ENCODE peak calls at places on chromosome 19, in five cellular contexts. G, O, I, R and T are unnamed samples.

GRCh38 chr19:56477429-56478338 is 539 bp upstream of the ZNF667 start:
- DNase-seq in G (peak), O (peak), I (peak), R (peak), T (peak)

GRCh38 chr19:38559428-38560401 is 58.0 kb downstream of the MAP4K1 start:
- DNase-seq in G (no peak), O (no peak), I (no peak), R (no peak), T (no peak)

GRCh38 chr19:32098953-32099352 is 246.5 kb upstream of the ZNF507 start:
- DNase-seq in G (no peak), O (no peak), I (no peak), R (no peak), T (no peak)

GRCh38 chr19:1725100-1726064 is 27.9 kb upstream of the ONECUT3 start:
- DNase-seq in G (no peak), O (no peak), I (peak), R (no peak), T (no peak)

GRCh38 chr19:50695251-50696064 is 24.1 kb downstream of the SHANK1 start:
- DNase-seq in G (no peak), O (no peak), I (no peak), R (no peak), T (no peak)

GRCh38 chr19:10294368-10294697 is 4.6 kb downstream of the ICAM5 start:
- DNase-seq in G (no peak), O (no peak), I (no peak), R (no peak), T (no peak)

GRCh38 chr19:12676384-12676792 is 5.3 kb downstream of the DHPS start:
- DNase-seq in G (peak), O (no peak), I (peak), R (no peak), T (no peak)

GRCh38 chr19:8592231-8593009 is 15.2 kb upstream of the MYO1F start:
- DNase-seq in G (peak), O (peak), I (peak), R (peak), T (peak)

GRCh38 chr19:48925240-48925843 is 8.2 kb upstream of the DHDH start:
- DNase-seq in G (peak), O (no peak), I (no peak), R (peak), T (peak)

GRCh38 chr19:29285878-29286277 is 72.9 kb upstream of the UQCRFS1 start:
- DNase-seq in G (no peak), O (no peak), I (no peak), R (no peak), T (no peak)

GRCh38 chr19:28949535-28949934 is 263.4 kb downstream of the UQCRFS1 start:
- DNase-seq in G (no peak), O (no peak), I (no peak), R (no peak), T (no peak)

GRCh38 chr19:4984448-4984990 is 15.6 kb downstream of the KDM4B start:
- DNase-seq in G (no peak), O (no peak), I (no peak), R (no peak), T (no peak)

GRCh38 chr19:5343848-5344247 is 3.2 kb upstream of the PTPRS start:
- DNase-seq in G (peak), O (no peak), I (no peak), R (no peak), T (peak)

GRCh38 chr19:32988724-32989123 is 16.7 kb downstream of the FAAP24 start:
- DNase-seq in G (no peak), O (no peak), I (no peak), R (no peak), T (no peak)

GRCh38 chr19:35195822-35196221 is 32.7 kb downstream of the FAM187B start:
- DNase-seq in G (no peak), O (no peak), I (no peak), R (no peak), T (peak)

GRCh38 chr19:36113895-36114762 is 546 bp downstream of the POLR2I start:
- DNase-seq in G (no peak), O (peak), I (peak), R (no peak), T (no peak)

GRCh38 chr19:40244596-40244995 is 18.1 kb upstream of the CCNP start:
- DNase-seq in G (no peak), O (no peak), I (no peak), R (no peak), T (no peak)

GRCh38 chr19:35458821-35459391 is 10.8 kb downstream of the FFAR2 start:
- DNase-seq in G (no peak), O (no peak), I (no peak), R (no peak), T (no peak)

GRCh38 chr19:2542341-2543069 is 66.6 kb downstream of the GADD45B start:
- DNase-seq in G (no peak), O (no peak), I (no peak), R (no peak), T (no peak)

GRCh38 chr19:4972509-4973230 is 3.8 kb downstream of the KDM4B start:
- DNase-seq in G (no peak), O (no peak), I (no peak), R (no peak), T (no peak)

GRCh38 chr19:737591-738093 is 13.3 kb upstream of the MISP start:
- DNase-seq in G (no peak), O (no peak), I (no peak), R (no peak), T (no peak)

GRCh38 chr19:47416667-47417033 is 2.7 kb downstream of the MEIS3 start:
- DNase-seq in G (no peak), O (no peak), I (no peak), R (no peak), T (no peak)

GRCh38 chr19:39167461-39168257 is 29.1 kb upstream of the NCCRP1 start:
- DNase-seq in G (no peak), O (no peak), I (no peak), R (no peak), T (no peak)

GRCh38 chr19:36006955-36007354 is 1.7 kb downstream of the SYNE4 start:
- DNase-seq in G (no peak), O (no peak), I (no peak), R (no peak), T (no peak)

GRCh38 chr19:12938536-12939291 is at the start of gene CALR:
- DNase-seq in G (no peak), O (no peak), I (no peak), R (no peak), T (no peak)

GRCh38 chr19:30783936-30784335 is 411.8 kb downstream of the ZNF536 start:
- DNase-seq in G (no peak), O (no peak), I (no peak), R (no peak), T (no peak)

GRCh38 chr19:4673726-4674125 is 3.6 kb upstream of the MYDGF start:
- DNase-seq in G (no peak), O (no peak), I (no peak), R (no peak), T (no peak)

GRCh38 chr19:39335168-39335567 is 675 bp downstream of the GMFG start:
- DNase-seq in G (no peak), O (no peak), I (no peak), R (no peak), T (no peak)

GRCh38 chr19:10690351-10690781 is 10.9 kb upstream of the QTRT1 start:
- DNase-seq in G (no peak), O (no peak), I (peak), R (no peak), T (peak)

GRCh38 chr19:50779504-50780457 is 9.5 kb downstream of the GPR32 start:
- DNase-seq in G (no peak), O (no peak), I (no peak), R (no peak), T (no peak)

GRCh38 chr19:52917531-52917930 is 5.7 kb downstream of the ZNF888 start:
- DNase-seq in G (no peak), O (no peak), I (no peak), R (no peak), T (no peak)

GRCh38 chr19:40216777-40217026 is 1.5 kb downstream of the TTC9B start:
- DNase-seq in G (no peak), O (no peak), I (no peak), R (no peak), T (no peak)

GRCh38 chr19:42199440-42200115 is 17.9 kb downstream of the DEDD2 start:
- DNase-seq in G (no peak), O (no peak), I (no peak), R (no peak), T (no peak)

GRCh38 chr19:53900191-53900860 is 8.8 kb upstream of the CACNG7 start:
- DNase-seq in G (no peak), O (no peak), I (no peak), R (no peak), T (no peak)

GRCh38 chr19:29188704-29189375 is 24.1 kb downstream of the UQCRFS1 start:
- DNase-seq in G (no peak), O (no peak), I (no peak), R (no peak), T (no peak)

GRCh38 chr19:8512115-8512967 is 1.6 kb downstream of the ZNF414 start:
- DNase-seq in G (no peak), O (no peak), I (peak), R (no peak), T (no peak)

GRCh38 chr19:19884583-19884982 is 16.2 kb upstream of the ZNF93 start:
- DNase-seq in G (no peak), O (no peak), I (no peak), R (no peak), T (no peak)

GRCh38 chr19:46069841-46070341 is 29.1 kb upstream of the IGFL4 start:
- DNase-seq in G (peak), O (no peak), I (no peak), R (peak), T (peak)
- H3K4me3 ChIP-seq in G (no peak), O (no peak), I (no peak), R (no peak), T (no peak)

DNA sequence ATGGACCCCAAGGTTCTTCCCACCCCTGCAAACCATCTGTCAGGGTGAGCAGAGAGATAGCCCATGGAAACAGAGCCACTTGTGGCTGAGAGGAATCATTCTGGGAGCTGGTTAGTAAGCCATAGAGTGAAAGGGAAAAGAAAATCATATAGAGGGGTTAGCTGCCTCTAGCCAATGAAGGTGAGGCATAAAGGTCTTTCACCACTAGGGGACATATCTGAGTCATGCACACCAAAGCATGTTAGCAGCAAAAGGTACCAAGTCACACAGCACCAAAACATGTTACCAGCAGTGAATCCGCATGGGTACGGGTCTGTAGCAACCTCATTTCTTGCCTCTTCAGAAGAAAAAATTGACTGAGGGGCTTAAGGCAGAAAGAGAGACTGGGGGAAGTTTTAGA is 76.7 kb upstream of the ZNF43 start:
- DNase-seq in G (no peak), O (no peak), I (no peak), R (no peak), T (no peak)
- TF ChIP-seq CTCF in G (no peak), O (no peak), I (no peak), R (no peak), T (no peak)

DNA sequence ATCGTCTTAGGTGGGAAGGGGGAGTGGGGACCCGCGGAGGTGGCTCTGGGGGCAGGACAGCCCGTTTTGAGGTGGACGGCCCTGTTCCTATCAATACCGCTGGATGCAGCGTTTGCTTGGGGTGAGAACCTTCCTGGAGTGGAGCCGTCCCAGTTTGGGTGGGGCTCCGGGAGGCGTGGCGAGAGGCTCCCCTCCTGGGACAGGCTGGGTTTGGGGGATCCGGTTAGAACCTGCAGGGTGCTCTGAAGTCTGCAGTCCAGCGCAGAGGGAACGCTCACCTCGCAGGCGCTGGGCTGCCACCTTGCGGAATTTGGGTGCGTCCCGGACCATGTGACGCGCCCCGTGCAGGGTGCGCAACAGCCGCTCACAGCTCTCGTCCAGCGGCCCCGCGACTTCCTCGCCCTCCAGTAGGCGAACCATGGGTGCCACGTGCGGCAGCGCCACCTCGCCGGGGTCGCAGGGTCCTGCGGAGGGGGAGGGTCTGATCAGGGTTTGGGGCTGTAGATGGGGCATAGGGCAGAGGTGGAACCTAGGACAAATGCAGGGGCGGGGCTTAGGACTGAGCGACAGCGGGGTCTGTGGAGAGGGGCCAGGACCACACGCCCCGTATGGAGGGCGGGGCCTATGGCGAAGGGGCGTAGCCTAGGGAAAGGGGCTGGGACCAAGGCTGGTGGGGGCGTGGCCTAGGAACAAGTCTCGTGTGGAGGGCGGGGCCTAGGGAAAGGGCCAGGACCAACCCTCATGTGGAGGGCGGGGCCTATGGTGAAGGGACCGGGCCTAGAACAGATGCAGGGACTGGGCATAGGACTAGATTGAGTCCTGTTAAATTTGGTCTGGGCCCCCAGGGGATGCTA is 13.8 kb downstream of the SH2D3A start:
- DNase-seq in G (no peak), O (peak), I (peak), R (no peak), T (no peak)
- H3K4me3 ChIP-seq in G (peak), O (peak), I (peak), R (peak), T (peak)

DNA sequence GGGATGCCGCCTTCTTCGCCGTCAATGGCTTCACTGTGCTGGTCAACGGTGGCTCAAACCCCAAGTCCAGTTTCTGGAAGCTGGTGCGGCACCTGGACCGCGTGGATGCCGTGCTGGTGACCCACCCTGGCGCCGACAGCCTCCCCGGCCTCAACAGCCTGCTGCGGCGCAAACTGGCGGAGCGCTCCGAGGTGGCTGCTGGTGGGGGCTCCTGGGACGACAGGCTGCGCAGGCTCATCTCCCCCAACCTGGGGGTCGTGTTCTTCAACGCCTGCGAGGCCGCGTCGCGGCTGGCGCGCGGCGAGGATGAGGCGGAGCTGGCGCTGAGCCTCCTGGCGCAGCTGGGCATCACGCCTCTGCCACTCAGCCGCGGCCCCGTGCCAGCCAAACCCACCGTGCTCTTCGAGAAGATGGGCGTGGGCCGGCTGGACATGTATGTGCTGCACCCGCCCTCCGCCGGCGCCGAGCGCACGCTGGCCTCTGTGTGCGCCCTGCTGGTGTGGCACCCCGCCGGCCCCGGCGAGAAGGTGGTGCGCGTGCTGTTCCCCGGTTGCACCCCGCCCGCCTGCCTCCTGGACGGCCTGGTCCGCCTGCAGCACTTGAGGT is 7.0 kb downstream of the MAP1S start:
- DNase-seq in G (no peak), O (no peak), I (no peak), R (no peak), T (no peak)
- TF ChIP-seq CTCF in G (no peak), O (no peak), I (no peak), R (no peak), T (no peak)